ENCODE peak calls at places on chromosomes 3 and 15, in five cellular contexts. L is pancreas, V is fibroblast of pulmonary artery, D is Caco-2, S is cardiac fibroblast. F is an unnamed sample.

GRCh38 chr15:73283341-73283962 is 85.3 kb downstream of the HCN4 start:
- DNase-seq in L (no peak), V (no peak), D (no peak), S (no peak), F (no peak)

GRCh38 chr3:143418391-143418790 is 298.8 kb downstream of the CHST2 start:
- DNase-seq in L (no peak), V (no peak), D (no peak), S (no peak), F (no peak)

GRCh38 chr15:63169796-63170195 is 12.5 kb upstream of the RPS27L start:
- DNase-seq in L (no peak), V (no peak), D (no peak), S (no peak), F (no peak)

GRCh38 chr15:70589221-70589620 is 174.1 kb downstream of the UACA start:
- DNase-seq in L (no peak), V (peak; percentile 59), D (no peak), S (peak; percentile 54), F (peak; percentile 70)

GRCh38 chr3:134201201-134202130 is 49.2 kb downstream of the RYK start:
- DNase-seq in L (no peak), V (peak; percentile 62), D (no peak), S (peak; percentile 81), F (peak; percentile 89)

GRCh38 chr3:71185733-71186455 is 397.6 kb downstream of the FOXP1 start:
- DNase-seq in L (no peak), V (peak; percentile 71), D (no peak), S (peak; percentile 86), F (peak; percentile 57)

GRCh38 chr3:182596673-182597410 is 196.5 kb upstream of the ATP11B start:
- DNase-seq in L (no peak), V (no peak), D (no peak), S (no peak), F (no peak)

GRCh38 chr15:100784493-100785180 is 95.0 kb upstream of the ALDH1A3 start:
- DNase-seq in L (no peak), V (no peak), D (no peak), S (no peak), F (no peak)

GRCh38 chr15:88118035-88118434 is 138.5 kb downstream of the NTRK3 start:
- DNase-seq in L (no peak), V (no peak), D (no peak), S (no peak), F (no peak)

GRCh38 chr3:116285781-116286180 is 159.5 kb downstream of the LSAMP start:
- DNase-seq in L (no peak), V (no peak), D (no peak), S (no peak), F (no peak)

GRCh38 chr3:152173627-152174026 is 95.1 kb upstream of the MBNL1 start:
- DNase-seq in L (no peak), V (no peak), D (no peak), S (peak; percentile 29), F (peak; percentile 11)

GRCh38 chr15:59543721-59544547 is 67.6 kb upstream of the GCNT3 start:
- DNase-seq in L (no peak), V (no peak), D (no peak), S (no peak), F (no peak)

GRCh38 chr15:41971893-41972340 is 440 bp downstream of the EHD4 start:
- DNase-seq in L (peak; percentile 51), V (no peak), D (no peak), S (no peak), F (no peak)

GRCh38 chr3:179608931-179609720 is 4.5 kb downstream of the NDUFB5 start:
- DNase-seq in L (no peak), V (no peak), D (no peak), S (no peak), F (no peak)

GRCh38 chr3:157151151-157151550 is 8.8 kb downstream of the CCNL1 start:
- DNase-seq in L (no peak), V (no peak), D (no peak), S (no peak), F (no peak)

GRCh38 chr3:10815487-10815886 is 541 bp upstream of the SLC6A11 start:
- DNase-seq in L (no peak), V (no peak), D (no peak), S (no peak), F (no peak)

GRCh38 chr3:138351151-138351550 is 2.8 kb downstream of the MRAS start:
- DNase-seq in L (no peak), V (peak; percentile 14), D (no peak), S (peak; percentile 11), F (no peak)

GRCh38 chr3:72123908-72124441 is 339.0 kb upstream of the PROK2 start:
- DNase-seq in L (peak; percentile 75), V (peak; percentile 96), D (no peak), S (peak; percentile 93), F (peak; percentile 100)

GRCh38 chr3:12905316-12906071 is 64.1 kb upstream of the RPL32 start:
- DNase-seq in L (no peak), V (no peak), D (no peak), S (no peak), F (no peak)

GRCh38 chr3:20396335-20396734 is 210.3 kb upstream of the SGO1 start:
- DNase-seq in L (no peak), V (no peak), D (no peak), S (no peak), F (no peak)

GRCh38 chr3:195697582-195698324 is 23.0 kb upstream of the MUC20 start:
- DNase-seq in L (no peak), V (peak; percentile 90), D (no peak), S (peak; percentile 93), F (peak; percentile 95)

GRCh38 chr3:34832865-34833508 is 806.3 kb upstream of the ARPP21 start:
- DNase-seq in L (no peak), V (no peak), D (no peak), S (no peak), F (no peak)

GRCh38 chr3:186239321-186239720 is 122.7 kb downstream of the DGKG start:
- DNase-seq in L (no peak), V (peak; percentile 16), D (peak; percentile 30), S (peak; percentile 24), F (no peak)

GRCh38 chr3:40294434-40294833 is 15.1 kb upstream of the EIF1B start:
- DNase-seq in L (no peak), V (no peak), D (no peak), S (no peak), F (no peak)

GRCh38 chr3:40299130-40299720 is 10.3 kb upstream of the EIF1B start:
- DNase-seq in L (no peak), V (no peak), D (no peak), S (no peak), F (no peak)

GRCh38 chr3:40299721-40300335 is 9.7 kb upstream of the EIF1B start:
- DNase-seq in L (no peak), V (peak; percentile 89), D (no peak), S (peak; percentile 88), F (peak; percentile 87)

GRCh38 chr3:40302784-40303183 is 6.7 kb upstream of the EIF1B start:
- DNase-seq in L (no peak), V (no peak), D (no peak), S (peak; percentile 22), F (peak; percentile 33)

GRCh38 chr3:40298075-40298474 is 11.4 kb upstream of the EIF1B start:
- DNase-seq in L (no peak), V (no peak), D (no peak), S (no peak), F (no peak)
- H3K4me3 ChIP-seq in L (no peak overlapping the region), V (no peak overlapping the region), D (no peak overlapping the region), S (no peak overlapping the region), F (no peak overlapping the region)

GRCh38 chr3:141784096-141784495 is 20.9 kb downstream of the GRK7 start:
- DNase-seq in L (no peak), V (no peak), D (no peak), S (no peak), F (no peak)

GRCh38 chr3:141788147-141788546 is 24.9 kb downstream of the GRK7 start:
- DNase-seq in L (no peak), V (no peak), D (no peak), S (no peak), F (no peak)

GRCh38 chr3:141793476-141794260 is 30.5 kb downstream of the GRK7 start:
- DNase-seq in L (no peak), V (no peak), D (no peak), S (no peak), F (no peak)

GRCh38 chr3:141792495-141792894 is 29.3 kb downstream of the GRK7 start:
- DNase-seq in L (no peak), V (no peak), D (no peak), S (no peak), F (no peak)

GRCh38 chr3:141789281-141789680 is 26.1 kb downstream of the GRK7 start:
- DNase-seq in L (no peak), V (peak; percentile 10), D (no peak), S (no peak), F (no peak)
- TF ChIP-seq CTCF in L (no peak), V (no peak), D (no peak), S (no peak), F (no peak)

DNA sequence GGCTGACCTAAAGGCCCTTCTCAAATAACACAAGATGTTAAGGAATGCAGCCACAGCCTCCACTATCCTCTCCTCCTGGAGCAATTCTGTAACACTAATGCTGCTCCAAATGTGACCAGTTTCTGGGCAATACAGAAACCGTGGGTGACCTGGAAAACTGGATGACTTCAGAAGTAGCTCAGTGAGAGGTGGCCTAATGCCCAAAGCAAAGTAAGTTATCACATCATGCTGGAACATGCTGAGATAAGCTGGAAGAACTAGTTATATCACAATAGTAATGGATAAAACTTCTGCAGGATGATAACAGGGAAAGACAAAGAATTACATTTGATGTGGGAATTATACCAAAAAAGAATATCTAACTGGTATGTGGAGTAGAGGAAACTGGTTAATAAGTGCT is 72.0 kb downstream of the DHX30 start:
- DNase-seq in L (no peak), V (no peak), D (no peak), S (no peak), F (peak; percentile 12)
- H3K4me3 ChIP-seq in L (no peak overlapping the region), V (no peak overlapping the region), D (no peak overlapping the region), S (no peak overlapping the region), F (no peak overlapping the region)

GRCh38 chr3:55166577-55167555 is 239.0 kb upstream of the LRTM1 start:
- DNase-seq in L (no peak), V (no peak), D (no peak), S (no peak), F (peak; percentile 58)
- TF ChIP-seq CTCF in L (no peak), V (no peak), D (no peak), S (no peak), F (peak; percentile 3)

GRCh38 chr3:27643355-27643754 is 78.8 kb downstream of the EOMES start:
- DNase-seq in L (no peak), V (no peak), D (no peak), S (peak; percentile 69), F (peak; percentile 49)
- H3K4me3 ChIP-seq in L (no peak overlapping the region), V (no peak overlapping the region), D (no peak overlapping the region), S (no peak overlapping the region), F (no peak overlapping the region)

GRCh38 chr15:92425578-92426225 is 32.0 kb downstream of the ST8SIA2 start:
- DNase-seq in L (no peak), V (no peak), D (no peak), S (no peak), F (no peak)
- TF ChIP-seq CTCF in L (no peak), V (no peak), D (no peak), S (no peak), F (no peak)

F was measured in fibroblast of mammary gland.